ENCODE peak calls at places on chromosomes 11 and 22, in eight cellular contexts. One of them, this sample, is unnamed. For H3K36me3, the result is how much of the 10 kb centered on the place peaks cover.

GRCh38 chr11:68780829-68781228 is 29.5 kb upstream of the TESMIN start:
- DNase-seq in fibroblast of lung: no peak
- DNase-seq in mammary epithelial cell: no peak
- DNase-seq in neuronal stem cell: no peak
- DNase-seq in IMR-90: no peak
- DNase-seq in K562: peak
- DNase-seq in Karpas-422: peak
- DNase-seq in NT2/D1: peak
- DNase-seq in this sample: no peak

GRCh38 chr11:353315-353857 is 15.9 kb upstream of the B4GALNT4 start:
- DNase-seq in mammary epithelial cell: no peak
- DNase-seq in fibroblast of lung: peak
- DNase-seq in Karpas-422: no peak
- DNase-seq in NT2/D1: no peak
- DNase-seq in IMR-90: peak
- DNase-seq in neuronal stem cell: no peak
- DNase-seq in K562: peak
- DNase-seq in this sample: peak

GRCh38 chr11:95991545-95991944 is 67.6 kb upstream of the MTMR2 start:
- DNase-seq in K562: no peak
- DNase-seq in neuronal stem cell: no peak
- DNase-seq in IMR-90: peak
- DNase-seq in mammary epithelial cell: no peak
- DNase-seq in Karpas-422: no peak
- DNase-seq in fibroblast of lung: peak
- DNase-seq in NT2/D1: no peak
- DNase-seq in this sample: peak

GRCh38 chr11:45872513-45873356 is 12.7 kb upstream of the MAPK8IP1 start:
- DNase-seq in K562: peak
- DNase-seq in neuronal stem cell: peak
- DNase-seq in mammary epithelial cell: peak
- DNase-seq in NT2/D1: peak
- DNase-seq in fibroblast of lung: peak
- DNase-seq in Karpas-422: peak
- DNase-seq in IMR-90: peak
- DNase-seq in this sample: peak

GRCh38 chr11:100908746-100909145 is 220.9 kb downstream of the PGR start:
- DNase-seq in Karpas-422: no peak
- DNase-seq in mammary epithelial cell: peak
- DNase-seq in K562: no peak
- DNase-seq in IMR-90: peak
- DNase-seq in NT2/D1: no peak
- DNase-seq in neuronal stem cell: no peak
- DNase-seq in fibroblast of lung: no peak
- DNase-seq in this sample: peak

GRCh38 chr11:882593-882992 is 28.0 kb downstream of the CHID1 start:
- DNase-seq in mammary epithelial cell: no peak
- DNase-seq in fibroblast of lung: no peak
- DNase-seq in NT2/D1: no peak
- DNase-seq in neuronal stem cell: no peak
- DNase-seq in K562: no peak
- DNase-seq in Karpas-422: no peak
- DNase-seq in IMR-90: no peak
- DNase-seq in this sample: peak

GRCh38 chr11:36564376-36565032 is 3.3 kb upstream of the RAG1 start:
- DNase-seq in IMR-90: peak
- DNase-seq in mammary epithelial cell: peak
- DNase-seq in NT2/D1: peak
- DNase-seq in Karpas-422: peak
- DNase-seq in neuronal stem cell: peak
- DNase-seq in K562: peak
- DNase-seq in fibroblast of lung: peak
- DNase-seq in this sample: peak

GRCh38 chr11:105081412-105082150 is 36.4 kb upstream of the CARD16 start:
- DNase-seq in NT2/D1: no peak
- DNase-seq in neuronal stem cell: no peak
- DNase-seq in Karpas-422: no peak
- DNase-seq in K562: no peak
- DNase-seq in IMR-90: no peak
- DNase-seq in mammary epithelial cell: no peak
- DNase-seq in fibroblast of lung: no peak
- DNase-seq in this sample: no peak

GRCh38 chr22:25900390-25900789 is 158.4 kb downstream of the MYO18B start:
- DNase-seq in Karpas-422: no peak
- DNase-seq in fibroblast of lung: no peak
- DNase-seq in neuronal stem cell: no peak
- DNase-seq in IMR-90: no peak
- DNase-seq in mammary epithelial cell: no peak
- DNase-seq in NT2/D1: no peak
- DNase-seq in K562: no peak
- DNase-seq in this sample: no peak

GRCh38 chr22:40597541-40598453 is 38.7 kb downstream of the MRTFA start:
- DNase-seq in IMR-90: peak
- DNase-seq in mammary epithelial cell: peak
- DNase-seq in NT2/D1: no peak
- DNase-seq in fibroblast of lung: peak
- DNase-seq in K562: no peak
- DNase-seq in Karpas-422: peak
- DNase-seq in neuronal stem cell: no peak
- DNase-seq in this sample: peak

GRCh38 chr22:39529487-39529851 is 3.1 kb downstream of the RPS19BP1 start:
- DNase-seq in K562: no peak
- DNase-seq in NT2/D1: no peak
- DNase-seq in fibroblast of lung: no peak
- DNase-seq in Karpas-422: peak
- DNase-seq in IMR-90: no peak
- DNase-seq in neuronal stem cell: no peak
- DNase-seq in mammary epithelial cell: no peak
- DNase-seq in this sample: no peak
- H3K4me3 ChIP-seq in K562: no peak
- H3K4me3 ChIP-seq in NT2/D1: no peak
- H3K4me3 ChIP-seq in fibroblast of lung: no peak
- H3K4me3 ChIP-seq in Karpas-422: peak
- H3K4me3 ChIP-seq in IMR-90: no peak
- H3K4me3 ChIP-seq in neuronal stem cell: no peak
- H3K4me3 ChIP-seq in mammary epithelial cell: no peak
- H3K4me3 ChIP-seq in this sample: no peak

GRCh38 chr11:57793711-57794110 is 32.1 kb downstream of the CTNND1 start:
- DNase-seq in neuronal stem cell: no peak
- DNase-seq in mammary epithelial cell: no peak
- DNase-seq in fibroblast of lung: no peak
- DNase-seq in Karpas-422: no peak
- DNase-seq in NT2/D1: no peak
- DNase-seq in IMR-90: no peak
- DNase-seq in K562: no peak
- DNase-seq in this sample: no peak

GRCh38 chr11:57787920-57788716 is 26.5 kb downstream of the CTNND1 start:
- DNase-seq in IMR-90: no peak
- DNase-seq in Karpas-422: no peak
- DNase-seq in fibroblast of lung: no peak
- DNase-seq in NT2/D1: peak
- DNase-seq in mammary epithelial cell: peak
- DNase-seq in neuronal stem cell: no peak
- DNase-seq in K562: no peak
- DNase-seq in this sample: peak

GRCh38 chr11:57791321-57792059 is 29.9 kb downstream of the CTNND1 start:
- DNase-seq in K562: no peak
- DNase-seq in mammary epithelial cell: peak
- DNase-seq in Karpas-422: no peak
- DNase-seq in fibroblast of lung: no peak
- DNase-seq in NT2/D1: no peak
- DNase-seq in neuronal stem cell: no peak
- DNase-seq in IMR-90: no peak
- DNase-seq in this sample: no peak

GRCh38 chr11:57792060-57792541 is 30.5 kb downstream of the CTNND1 start:
- DNase-seq in K562: peak
- DNase-seq in NT2/D1: no peak
- DNase-seq in neuronal stem cell: no peak
- DNase-seq in Karpas-422: no peak
- DNase-seq in mammary epithelial cell: peak
- DNase-seq in fibroblast of lung: peak
- DNase-seq in IMR-90: peak
- DNase-seq in this sample: no peak

DNA sequence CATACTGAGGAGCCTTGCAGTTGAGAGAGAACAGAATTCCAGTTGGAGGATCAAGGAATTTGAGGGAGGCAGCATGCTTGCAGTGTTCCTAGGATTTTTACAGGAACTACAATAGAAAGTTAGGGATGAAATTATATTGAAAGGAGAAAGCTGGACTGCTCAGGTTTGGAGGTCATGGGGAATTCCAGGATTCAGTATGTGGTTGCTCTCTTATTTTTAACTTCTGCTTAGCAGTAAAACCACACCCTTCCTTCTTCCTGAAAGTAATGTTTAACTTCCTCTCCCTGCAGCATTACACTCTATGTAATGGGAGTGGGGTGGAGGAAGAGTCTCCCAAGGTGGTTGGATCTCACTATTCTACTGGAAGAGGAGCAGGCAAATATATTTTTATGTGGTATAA is 31.3 kb downstream of the CTNND1 start:
- DNase-seq in fibroblast of lung: no peak
- DNase-seq in K562: no peak
- DNase-seq in IMR-90: no peak
- DNase-seq in neuronal stem cell: no peak
- DNase-seq in NT2/D1: no peak
- DNase-seq in Karpas-422: no peak
- DNase-seq in mammary epithelial cell: peak
- DNase-seq in this sample: no peak
- H3K9ac ChIP-seq in fibroblast of lung: no peak
- H3K9ac ChIP-seq in K562: no peak
- H3K9ac ChIP-seq in IMR-90: no peak
- H3K9ac ChIP-seq in neuronal stem cell: no peak
- H3K9ac ChIP-seq in NT2/D1: no peak
- H3K9ac ChIP-seq in Karpas-422: no peak
- H3K9ac ChIP-seq in mammary epithelial cell: no peak
- H3K9ac ChIP-seq in this sample: no peak

DNA sequence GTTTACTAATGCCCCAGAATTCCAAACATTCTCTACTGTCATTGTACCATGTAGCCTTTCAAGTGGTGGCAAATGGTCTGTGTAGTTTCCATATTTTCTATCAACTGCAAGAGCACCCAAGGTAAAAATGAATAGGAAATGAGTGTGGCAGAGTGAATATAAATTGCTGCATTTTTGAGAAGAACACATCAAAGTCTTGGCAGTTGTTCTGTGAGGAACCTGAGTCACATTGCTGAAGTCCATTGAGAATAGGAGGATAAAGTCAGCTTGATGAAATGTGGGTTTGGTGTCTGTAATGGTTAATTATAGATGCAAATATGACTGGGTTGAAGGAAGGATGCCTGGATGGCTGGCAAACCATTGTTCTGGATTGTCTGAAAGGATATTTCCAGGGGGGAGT is 193.7 kb downstream of the AASDHPPT start:
- DNase-seq in mammary epithelial cell: no peak
- DNase-seq in IMR-90: no peak
- DNase-seq in neuronal stem cell: no peak
- DNase-seq in Karpas-422: no peak
- DNase-seq in NT2/D1: no peak
- DNase-seq in K562: no peak
- DNase-seq in fibroblast of lung: no peak
- DNase-seq in this sample: no peak
- H3K36me3 ChIP-seq in mammary epithelial cell: under half
- H3K36me3 ChIP-seq in IMR-90: under half
- H3K36me3 ChIP-seq in neuronal stem cell: under half
- H3K36me3 ChIP-seq in Karpas-422: under half
- H3K36me3 ChIP-seq in NT2/D1: under half
- H3K36me3 ChIP-seq in K562: under half
- H3K36me3 ChIP-seq in fibroblast of lung: under half
- H3K36me3 ChIP-seq in this sample: under half

GRCh38 chr22:19723990-19724827 is 870 bp downstream of the GP1BB start:
- DNase-seq in fibroblast of lung: no peak
- DNase-seq in Karpas-422: no peak
- DNase-seq in IMR-90: peak
- DNase-seq in neuronal stem cell: peak
- DNase-seq in mammary epithelial cell: no peak
- DNase-seq in NT2/D1: peak
- DNase-seq in K562: peak
- DNase-seq in this sample: no peak
- H3K4me3 ChIP-seq in fibroblast of lung: no peak
- H3K4me3 ChIP-seq in Karpas-422: no peak
- H3K4me3 ChIP-seq in IMR-90: no peak
- H3K4me3 ChIP-seq in neuronal stem cell: peak
- H3K4me3 ChIP-seq in mammary epithelial cell: no peak
- H3K4me3 ChIP-seq in NT2/D1: no peak
- H3K4me3 ChIP-seq in K562: peak
- H3K4me3 ChIP-seq in this sample: no peak

DNA sequence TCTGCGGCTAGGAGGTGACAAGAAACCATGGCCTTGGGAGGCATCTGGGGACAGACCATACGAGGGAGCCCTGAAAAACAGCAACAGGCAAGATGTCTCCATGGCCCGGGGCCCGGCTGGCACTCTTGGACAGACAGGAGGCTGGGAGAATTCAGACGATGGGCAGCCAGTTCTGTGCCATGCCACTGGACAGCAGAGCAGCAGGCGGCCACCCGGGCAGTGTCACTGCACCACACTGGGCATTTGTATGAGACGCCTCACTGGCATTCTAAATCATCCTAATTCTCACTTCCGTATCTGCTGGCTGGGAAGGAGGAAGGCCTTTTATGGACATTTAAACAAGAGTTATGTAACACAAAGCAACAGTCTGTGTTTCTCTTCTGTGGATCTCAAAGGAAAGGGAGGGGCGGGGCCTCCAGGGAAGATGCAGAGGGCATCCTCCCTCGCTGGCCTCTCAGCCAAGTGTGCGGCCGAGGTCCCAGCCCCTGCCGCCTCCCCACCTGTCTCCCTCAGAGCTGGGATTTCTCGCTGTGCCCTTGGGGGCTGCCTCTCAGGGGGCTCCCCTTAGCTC is 350.3 kb downstream of the SHANK2 start:
- DNase-seq in mammary epithelial cell: no peak
- DNase-seq in K562: no peak
- DNase-seq in IMR-90: peak
- DNase-seq in fibroblast of lung: no peak
- DNase-seq in NT2/D1: no peak
- DNase-seq in Karpas-422: no peak
- DNase-seq in neuronal stem cell: no peak
- DNase-seq in this sample: no peak
- H3K9ac ChIP-seq in mammary epithelial cell: no peak
- H3K9ac ChIP-seq in K562: no peak
- H3K9ac ChIP-seq in IMR-90: no peak
- H3K9ac ChIP-seq in fibroblast of lung: no peak
- H3K9ac ChIP-seq in NT2/D1: no peak
- H3K9ac ChIP-seq in Karpas-422: no peak
- H3K9ac ChIP-seq in neuronal stem cell: no peak
- H3K9ac ChIP-seq in this sample: no peak